ENCODE peak calls at places on chromosomes 7 and 10, in five cellular contexts. M is stomach; A is neural progenitor cell; Z is CD4-positive, alpha-beta T cell; O is brain microvascular endothelial cell. Y is an unnamed sample.

GRCh38 chr10:108597031-108597430 is 1326.3 kb downstream of the XPNPEP1 start:
- DNase-seq in M (no peak), A (no peak), Z (no peak), O (no peak), Y (no peak)

GRCh38 chr10:29807407-29807806 is 172.6 kb upstream of the SVIL start:
- DNase-seq in M (no peak), A (no peak), Z (no peak), O (peak), Y (no peak)

GRCh38 chr7:100588438-100588837 is 2.3 kb downstream of the FBXO24 start:
- DNase-seq in M (no peak), A (peak), Z (no peak), O (peak), Y (no peak)

GRCh38 chr10:43202657-43203490 is 64.0 kb downstream of the RASGEF1A start:
- DNase-seq in M (peak), A (peak), Z (no peak), O (no peak), Y (no peak)

GRCh38 chr7:157224627-157225026 is 85.9 kb downstream of the UBE3C start:
- DNase-seq in M (no peak), A (no peak), Z (no peak), O (peak), Y (no peak)

GRCh38 chr10:46106410-46107255 is 60.6 kb upstream of the MSMB start:
- DNase-seq in M (peak), A (peak), Z (peak), O (peak), Y (peak)

GRCh38 chr10:133094866-133095265 is 7.1 kb downstream of the ADGRA1 start:
- DNase-seq in M (no peak), A (no peak), Z (no peak), O (no peak), Y (no peak)

GRCh38 chr7:43078794-43079193 is 33.7 kb upstream of the HECW1 start:
- DNase-seq in M (no peak), A (no peak), Z (no peak), O (no peak), Y (no peak)

GRCh38 chr7:44194069-44194468 is 4.8 kb upstream of the GCK start:
- DNase-seq in M (no peak), A (no peak), Z (no peak), O (peak), Y (no peak)

GRCh38 chr10:29583674-29584073 is 51.1 kb downstream of the SVIL start:
- DNase-seq in M (no peak), A (no peak), Z (no peak), O (peak), Y (no peak)

GRCh38 chr7:82616059-82616723 is 172.6 kb upstream of the CACNA2D1 start:
- DNase-seq in M (no peak), A (no peak), Z (no peak), O (no peak), Y (no peak)

GRCh38 chr10:15314482-15315070 is 56.5 kb downstream of the FAM171A1 start:
- DNase-seq in M (no peak), A (no peak), Z (no peak), O (no peak), Y (no peak)

GRCh38 chr10:12909836-12910185 is 91.7 kb downstream of the CCDC3 start:
- DNase-seq in M (no peak), A (no peak), Z (no peak), O (no peak), Y (no peak)

GRCh38 chr7:141754939-141755338 is 9.0 kb upstream of the TAS2R3 start:
- DNase-seq in M (no peak), A (peak), Z (no peak), O (no peak), Y (no peak)

GRCh38 chr7:4080954-4081353 is 601.1 kb upstream of the FOXK1 start:
- DNase-seq in M (peak), A (no peak), Z (no peak), O (no peak), Y (no peak)

GRCh38 chr7:4078580-4078979 is 603.5 kb upstream of the FOXK1 start:
- DNase-seq in M (peak), A (no peak), Z (no peak), O (no peak), Y (no peak)

GRCh38 chr7:4077980-4078379 is 604.1 kb upstream of the FOXK1 start:
- DNase-seq in M (peak), A (no peak), Z (no peak), O (no peak), Y (no peak)

GRCh38 chr7:4079366-4079765 is 602.7 kb upstream of the FOXK1 start:
- DNase-seq in M (peak), A (no peak), Z (no peak), O (no peak), Y (no peak)

GRCh38 chr7:4080013-4080412 is 602.1 kb upstream of the FOXK1 start:
- DNase-seq in M (peak), A (no peak), Z (no peak), O (no peak), Y (no peak)
- H3K27ac ChIP-seq in M (no peak), A (no peak), Z (no peak), O (no peak), Y (no peak)

DNA sequence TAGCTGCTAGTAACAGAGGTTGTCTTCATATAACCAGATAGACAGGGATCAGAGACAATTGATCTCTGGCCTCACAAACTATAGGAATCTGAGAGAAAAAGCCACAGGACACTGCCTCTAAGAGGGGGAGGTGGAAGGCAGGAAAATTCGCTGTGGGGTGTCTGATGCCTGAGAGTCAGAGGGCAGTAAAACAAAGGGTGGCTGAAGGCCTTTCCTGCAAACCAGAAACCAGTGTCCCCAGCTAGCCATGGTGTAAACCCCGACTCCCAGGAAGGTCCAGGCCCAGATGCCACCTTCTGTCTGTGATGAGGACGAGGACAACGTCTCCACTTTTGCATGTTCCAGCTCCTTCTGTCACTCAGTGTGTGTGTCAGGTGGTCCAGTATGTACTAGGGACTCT is 215.1 kb downstream of the ADARB2 start:
- DNase-seq in M (no peak), A (peak), Z (no peak), O (no peak), Y (no peak)
- H3K27ac ChIP-seq in M (no peak), A (no peak), Z (no peak), O (no peak), Y (no peak)

GRCh38 chr10:97023401-97024180 is 162.2 kb downstream of the SLIT1 start:
- DNase-seq in M (no peak), A (no peak), Z (no peak), O (no peak), Y (no peak)
- H3K27ac ChIP-seq in M (peak), A (no peak), Z (no peak), O (peak), Y (no peak)

GRCh38 chr10:11113156-11113555 is 95.5 kb downstream of the CELF2 start:
- DNase-seq in M (no peak), A (no peak), Z (no peak), O (no peak), Y (no peak)
- H3K27ac ChIP-seq in M (no peak), A (no peak), Z (no peak), O (no peak), Y (no peak)

GRCh38 chr7:135158874-135159273 is 11.0 kb downstream of the TMEM140 start:
- DNase-seq in M (no peak), A (no peak), Z (no peak), O (no peak), Y (no peak)
- H3K27ac ChIP-seq in M (peak), A (no peak), Z (no peak), O (no peak), Y (no peak)